ENCODE peak calls at places on chromosomes 16 and 17, in nine cellular contexts. S is activated T-helper 1 cell treated with anti-CD3 and anti-CD28 coated beads, Interleukin-2, amount 50 U/mL, for 16 hours; O is lung; K is SW 1271; F is bronchial epithelial cell; D is GM19239; T is GM04503; P is stimulated activated CD4-positive, alpha-beta T cell treated with anti-CD3 and anti-CD28 coated beads, Interleukin-15, amount 100 ng/mL, for 24 hours; Y is mucosa of gallbladder. V is an unnamed sample.

GRCh38 chr17:3036800-3037199 is 26.6 kb downstream of the OR1D5 start:
- DNase-seq in S (no peak), O (no peak), K (no peak), F (no peak), D (no peak), T (no peak), P (no peak), Y (no peak), V (no peak)

GRCh38 chr16:50509521-50510341 is 38.5 kb upstream of the NKD1 start:
- DNase-seq in S (peak), O (no peak), K (no peak), F (peak), D (no peak), T (no peak), P (peak), Y (no peak), V (peak)

GRCh38 chr16:85067431-85067830 is 39.8 kb downstream of the KIAA0513 start:
- DNase-seq in S (no peak), O (no peak), K (no peak), F (no peak), D (no peak), T (no peak), P (no peak), Y (no peak), V (no peak)

GRCh38 chr17:19785854-19786253 is 37.8 kb upstream of the ALDH3A1 start:
- DNase-seq in S (no peak), O (no peak), K (no peak), F (no peak), D (no peak), T (no peak), P (no peak), Y (no peak), V (no peak)

GRCh38 chr16:11472851-11473250 is 113.9 kb downstream of the LITAF start:
- DNase-seq in S (no peak), O (no peak), K (no peak), F (no peak), D (no peak), T (no peak), P (no peak), Y (no peak), V (no peak)

GRCh38 chr16:70725024-70725911 is 39.4 kb upstream of the MTSS2 start:
- DNase-seq in S (no peak), O (peak), K (no peak), F (no peak), D (no peak), T (no peak), P (no peak), Y (no peak), V (peak)

GRCh38 chr16:50841081-50841886 is 99.4 kb downstream of the CYLD start:
- DNase-seq in S (no peak), O (no peak), K (no peak), F (no peak), D (no peak), T (no peak), P (peak), Y (no peak), V (peak)

GRCh38 chr16:84044108-84044488 is 1.5 kb upstream of the SLC38A8 start:
- DNase-seq in S (no peak), O (no peak), K (no peak), F (no peak), D (no peak), T (no peak), P (peak), Y (no peak), V (peak)

GRCh38 chr16:73043828-73044493 is 4.0 kb downstream of the ZFHX3 start:
- DNase-seq in S (no peak), O (no peak), K (no peak), F (no peak), D (no peak), T (no peak), P (no peak), Y (no peak), V (no peak)

GRCh38 chr17:7289256-7290032 is 5.0 kb downstream of the YBX2 start:
- DNase-seq in S (no peak), O (no peak), K (no peak), F (no peak), D (no peak), T (no peak), P (no peak), Y (no peak), V (no peak)

GRCh38 chr16:66899945-66900688 is 18.6 kb downstream of the CDH16 start:
- DNase-seq in S (no peak), O (peak), K (no peak), F (peak), D (no peak), T (peak), P (no peak), Y (peak), V (peak)

GRCh38 chr16:79417465-79418093 is 183.0 kb downstream of the MAF start:
- DNase-seq in S (no peak), O (no peak), K (no peak), F (no peak), D (no peak), T (no peak), P (no peak), Y (no peak), V (no peak)

GRCh38 chr17:3474212-3474611 is 1.6 kb upstream of the ASPA start:
- DNase-seq in S (no peak), O (no peak), K (no peak), F (peak), D (peak), T (peak), P (no peak), Y (no peak), V (peak)

GRCh38 chr16:2516391-2517240 is 2.9 kb downstream of the ATP6V0C start:
- DNase-seq in S (no peak), O (peak), K (no peak), F (peak), D (no peak), T (no peak), P (no peak), Y (no peak), V (peak)

GRCh38 chr17:45740553-45741330 is 43.4 kb upstream of the CRHR1 start:
- DNase-seq in S (no peak), O (peak), K (peak), F (peak), D (peak), T (no peak), P (peak), Y (no peak), V (peak)

GRCh38 chr17:47884905-47885735 is 10.9 kb upstream of the SP2 start:
- DNase-seq in S (no peak), O (no peak), K (no peak), F (no peak), D (no peak), T (no peak), P (no peak), Y (no peak), V (no peak)

GRCh38 chr16:83458612-83459011 is 349.2 kb upstream of the HSBP1 start:
- DNase-seq in S (no peak), O (no peak), K (no peak), F (peak), D (peak), T (peak), P (peak), Y (no peak), V (peak)

GRCh38 chr16:19073344-19073743 is 5.9 kb downstream of the COQ7 start:
- DNase-seq in S (no peak), O (no peak), K (no peak), F (no peak), D (no peak), T (no peak), P (no peak), Y (no peak), V (no peak)

GRCh38 chr16:79269211-79269863 is 331.2 kb downstream of the MAF start:
- DNase-seq in S (peak), O (no peak), K (no peak), F (no peak), D (peak), T (no peak), P (peak), Y (no peak), V (no peak)

V was measured in renal cortical epithelial cell.